ENCODE peak calls at places on chromosome 6, in four cellular contexts. F, N, K and Z are unnamed samples.

GRCh38 chr6:147176795-147177194 is 27.4 kb upstream of the STXBP5 start:
- DNase-seq in F (no peak), N (no peak), K (no peak), Z (no peak)

GRCh38 chr6:89412071-89413005 is at the start of gene RRAGD:
- DNase-seq in F (peak), N (peak), K (peak), Z (peak)

GRCh38 chr6:7909323-7910276 is 988 bp downstream of the TXNDC5 start:
- DNase-seq in F (peak), K (no peak), N (peak), Z (peak)

GRCh38 chr6:72552938-72553337 is 68.9 kb upstream of the KCNQ5 start:
- DNase-seq in K (no peak), N (no peak), F (no peak), Z (no peak)

GRCh38 chr6:80227545-80227944 is 121.1 kb downstream of the BCKDHB start:
- DNase-seq in N (no peak), F (no peak), K (no peak), Z (no peak)

GRCh38 chr6:100464910-100465700 is at the start of gene SIM1:
- DNase-seq in N (no peak), F (no peak), K (no peak), Z (no peak)

GRCh38 chr6:31643818-31644454 is 8.5 kb downstream of the BAG6 start:
- DNase-seq in N (no peak), F (no peak), K (no peak), Z (no peak)

GRCh38 chr6:51466427-51466826 is 621.0 kb downstream of the PKHD1 start:
- DNase-seq in F (no peak), K (no peak), N (no peak), Z (no peak)

GRCh38 chr6:165092881-165093595 is 216.4 kb downstream of the C6orf118 start:
- DNase-seq in N (no peak), F (no peak), K (no peak), Z (no peak)

GRCh38 chr6:7086488-7086887 is 21.3 kb upstream of the RREB1 start:
- DNase-seq in N (no peak), F (peak), K (no peak), Z (peak)

GRCh38 chr6:33248643-33248931 is 23.1 kb downstream of the VPS52 start:
- DNase-seq in N (no peak), F (no peak), K (no peak), Z (no peak)

GRCh38 chr6:33247977-33248642 is 23.6 kb downstream of the VPS52 start:
- DNase-seq in N (peak), K (peak), F (peak), Z (peak)

GRCh38 chr6:33250731-33251130 is 20.9 kb downstream of the VPS52 start:
- DNase-seq in N (no peak), F (peak), K (no peak), Z (no peak)

GRCh38 chr6:33249732-33250625 is 21.7 kb downstream of the VPS52 start:
- DNase-seq in K (no peak), N (no peak), F (peak), Z (peak)

DNA sequence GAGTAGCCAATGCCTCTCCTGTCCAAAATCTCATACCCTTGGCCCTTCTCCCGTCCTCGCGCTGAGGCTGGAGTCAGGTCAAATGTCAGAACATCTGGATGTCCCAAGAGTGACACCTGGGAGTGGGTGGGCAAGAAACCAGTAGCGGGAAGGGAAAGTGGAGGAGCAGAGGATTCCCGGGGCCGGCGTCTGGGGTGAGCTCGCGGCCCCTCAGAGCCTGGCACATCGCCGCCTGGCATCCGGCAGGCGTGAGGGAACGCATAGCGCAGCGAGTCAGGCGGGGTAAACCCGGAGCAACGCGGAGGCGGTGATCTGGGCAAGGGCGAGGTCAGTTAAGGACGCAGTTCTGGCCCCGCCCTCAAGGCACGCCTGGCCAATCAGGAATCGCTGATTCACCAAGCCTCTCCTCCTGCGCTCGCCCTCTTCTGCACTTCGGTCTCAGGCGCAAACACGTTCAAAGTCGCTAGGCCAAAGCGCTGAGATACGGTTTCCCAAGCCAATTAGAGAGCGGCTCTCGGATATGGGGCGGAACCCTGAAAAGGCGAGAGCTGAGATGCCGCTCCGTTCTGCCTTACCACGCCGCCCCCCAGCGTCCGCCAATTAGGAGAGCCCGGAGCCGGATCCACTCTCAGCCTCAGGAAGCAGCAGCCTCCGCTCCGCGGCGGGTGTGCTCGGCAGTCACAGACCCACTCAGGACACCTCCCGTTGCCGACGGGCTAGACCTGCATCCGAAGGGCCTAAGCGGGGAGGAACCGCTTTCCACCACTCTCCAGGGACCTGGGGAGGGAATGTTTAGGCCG is 22.5 kb downstream of the VPS52 start:
- DNase-seq in K (peak), F (peak), N (peak), Z (peak)
- TF ChIP-seq POLR2A in K (peak), F (peak), N (peak), Z (peak)

GRCh38 chr6:55543633-55544309 is 35.2 kb downstream of the HMGCLL1 start:
- DNase-seq in N (no peak), F (no peak), K (no peak), Z (no peak)
- TF ChIP-seq CTCF in N (no peak), F (no peak), K (peak), Z (no peak)

GRCh38 chr6:36197739-36198221 is 1.2 kb downstream of the BRPF3 start:
- DNase-seq in K (no peak), F (peak), N (no peak), Z (peak)

GRCh38 chr6:36198986-36199385 is 2.4 kb downstream of the BRPF3 start:
- DNase-seq in F (no peak), N (no peak), K (no peak), Z (no peak)

GRCh38 chr6:36196049-36196879 is at the start of gene BRPF3:
- DNase-seq in F (peak), N (peak), K (no peak), Z (peak)

GRCh38 chr6:36195471-36196048 is 984 bp upstream of the BRPF3 start:
- DNase-seq in N (no peak), K (no peak), F (no peak), Z (no peak)

DNA sequence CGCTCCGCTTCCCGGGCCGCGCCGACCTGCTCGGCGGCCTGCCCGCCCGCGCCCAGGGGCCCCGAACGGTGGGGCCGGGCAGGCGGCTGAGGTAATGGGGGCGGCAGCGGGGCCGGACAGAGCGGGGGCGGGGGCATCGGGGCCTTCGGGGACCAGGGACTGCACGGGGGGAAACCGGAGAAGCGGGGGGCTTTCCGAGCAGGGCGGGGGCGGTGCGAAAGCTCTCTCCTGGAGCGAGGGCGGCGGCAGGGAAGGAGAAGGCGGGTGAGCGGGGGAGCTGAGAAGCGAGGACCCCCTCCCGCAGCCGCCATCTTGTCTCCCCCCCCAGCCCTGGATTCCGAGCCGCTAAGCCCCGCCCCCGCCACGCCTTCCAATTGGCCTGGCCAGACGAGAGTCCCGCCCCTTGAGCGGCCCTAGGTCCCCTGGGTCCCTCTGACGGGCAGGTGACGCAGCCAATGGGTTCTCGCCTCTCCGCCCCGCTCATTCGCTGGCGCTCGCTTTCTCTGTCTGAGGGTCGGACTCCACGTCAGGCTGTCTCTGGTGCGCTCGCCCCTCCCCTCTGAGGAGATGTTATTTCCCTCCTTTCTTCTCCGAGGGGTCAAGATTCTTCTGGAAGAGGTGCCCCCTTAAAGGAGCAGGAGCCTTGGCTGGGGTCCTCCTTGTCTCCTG is 470 bp downstream of the BRPF3 start:
- DNase-seq in K (peak), F (peak), N (peak), Z (peak)
- TF ChIP-seq POLR2A in K (no peak), F (no peak), N (peak), Z (peak)

GRCh38 chr6:33820243-33820642 is 16.4 kb upstream of the MLN start:
- DNase-seq in K (no peak), N (no peak), F (no peak), Z (no peak)

GRCh38 chr6:33824461-33825154 is 20.8 kb upstream of the MLN start:
- DNase-seq in K (peak), F (no peak), N (no peak), Z (peak)

GRCh38 chr6:33820784-33821183 is 17.0 kb upstream of the MLN start:
- DNase-seq in F (no peak), K (no peak), N (no peak), Z (no peak)

GRCh38 chr6:33823806-33824205 is 20.0 kb upstream of the MLN start:
- DNase-seq in K (no peak), N (no peak), F (no peak), Z (no peak)

GRCh38 chr6:33822575-33823395 is 19.0 kb upstream of the MLN start:
- DNase-seq in F (no peak), K (peak), N (no peak), Z (no peak)
- TF ChIP-seq CTCF in F (no peak), K (peak), N (no peak), Z (no peak)

DNA sequence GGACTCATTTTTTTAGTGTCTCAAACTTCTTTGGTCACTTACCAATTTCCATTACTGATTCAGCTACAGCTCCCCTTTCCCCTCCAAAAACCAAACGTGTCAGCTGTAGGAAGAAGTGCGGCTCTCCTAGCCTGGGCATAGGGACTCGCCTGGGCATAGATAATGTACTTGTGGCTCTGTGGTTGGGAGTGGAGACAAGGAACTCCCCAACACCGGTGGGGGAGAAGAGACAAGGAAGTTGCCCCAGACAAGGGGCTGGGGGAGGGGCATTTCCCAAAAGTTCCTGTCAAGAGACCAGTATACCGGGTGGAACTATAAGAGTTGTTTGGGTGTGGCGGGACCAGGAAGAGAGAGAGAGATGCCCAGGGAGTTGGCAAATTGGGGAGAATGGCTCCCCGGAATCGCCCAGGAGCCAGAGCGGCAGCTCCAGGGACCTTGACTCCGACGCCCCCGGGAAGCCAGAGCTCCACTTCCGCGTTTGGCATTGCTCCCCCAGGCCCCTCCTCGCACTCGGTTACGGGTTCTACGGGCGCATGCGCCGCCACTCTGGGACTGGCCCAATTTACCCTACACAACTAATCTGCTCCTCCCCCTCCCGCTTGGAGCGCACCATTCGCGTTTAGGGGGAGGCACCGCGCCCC is 871 bp upstream of the ZFAND3 start:
- DNase-seq in F (peak), K (peak), N (peak), Z (peak)
- TF ChIP-seq POLR2A in F (peak), K (no peak), N (peak), Z (peak)

GRCh38 chr6:166645928-166646327 is 18.9 kb upstream of the RPS6KA2 start:
- DNase-seq in F (no peak), N (no peak), K (no peak), Z (no peak)
- TF ChIP-seq CTCF in F (no peak), N (no peak), K (no peak), Z (no peak)

GRCh38 chr6:55772730-55773129 is 102.7 kb downstream of the BMP5 start:
- DNase-seq in F (no peak), K (no peak), N (no peak), Z (no peak)
- TF ChIP-seq POLR2A in F (no peak), K (no peak), N (no peak), Z (no peak)

GRCh38 chr6:138500045-138500665 is 861 bp upstream of the NHSL1 start:
- DNase-seq in K (no peak), N (no peak), F (no peak), Z (no peak)
- TF ChIP-seq CTCF in K (no peak), N (no peak), F (no peak), Z (no peak)

GRCh38 chr6:54957698-54958097 is 111.1 kb downstream of the FAM83B start:
- DNase-seq in N (no peak), K (no peak), F (no peak), Z (no peak)
- TF ChIP-seq POLR2A in N (no peak), K (no peak), F (no peak), Z (no peak)

DNA sequence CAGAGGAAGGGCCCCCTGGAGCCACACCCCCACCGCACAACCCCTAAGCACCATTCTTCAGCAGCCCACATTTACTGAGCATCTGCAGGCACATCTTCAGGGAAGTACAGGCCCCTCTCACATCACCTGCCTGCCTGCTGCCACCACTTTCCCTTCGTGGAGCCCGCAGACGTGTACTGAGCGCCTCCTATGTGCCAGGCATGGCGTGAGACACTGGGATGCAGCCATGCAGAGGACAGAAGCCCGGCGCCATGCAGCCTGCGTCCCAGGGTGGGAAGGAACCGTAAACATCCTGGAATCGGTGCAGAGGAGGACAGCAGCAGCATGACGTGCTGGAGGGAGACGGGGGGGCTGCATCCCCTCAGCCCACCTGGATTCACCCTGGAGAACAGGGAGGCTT is 78.1 kb downstream of the GRM4 start:
- DNase-seq in F (no peak), N (no peak), K (no peak), Z (no peak)
- TF ChIP-seq CTCF in F (no peak), N (no peak), K (peak), Z (no peak)